ENCODE peak calls at places on chromosomes 3 and 15, in four cellular contexts. N is psoas muscle, G is left lung, J is natural killer cell. Z is an unnamed sample.

GRCh38 chr15:68379759-68380290 is 52.1 kb downstream of the ITGA11 start:
- ATAC-seq in N (no peak), G (no peak), J (no peak), Z (no peak)

GRCh38 chr15:97099040-97099439 is 768.5 kb downstream of the NR2F2 start:
- ATAC-seq in N (no peak), G (no peak), J (no peak), Z (no peak)

GRCh38 chr15:101710806-101711205 is 13.5 kb downstream of the TARS3 start:
- ATAC-seq in N (peak; percentile 63), G (peak; percentile 68), J (no peak), Z (no peak)

GRCh38 chr3:105032541-105032940 is 334.2 kb upstream of the ALCAM start:
- ATAC-seq in N (no peak), G (peak; percentile 71), J (no peak), Z (no peak)

GRCh38 chr3:16463119-16463518 is 50.4 kb downstream of the RFTN1 start:
- ATAC-seq in N (no peak), G (no peak), J (peak; percentile 6), Z (no peak)

GRCh38 chr3:14441240-14441919 is 39.0 kb downstream of the SLC6A6 start:
- ATAC-seq in N (peak; percentile 33), G (no peak), J (no peak), Z (no peak)

GRCh38 chr3:15327941-15328340 is 4.4 kb downstream of the SH3BP5 start:
- ATAC-seq in N (peak; percentile 69), G (peak; percentile 25), J (no peak), Z (peak; percentile 25)

GRCh38 chr3:123169492-123169929 is 32.2 kb upstream of the SEC22A start:
- ATAC-seq in N (no peak), G (no peak), J (no peak), Z (no peak)

GRCh38 chr3:46923559-46924350 is 46.2 kb downstream of the PTH1R start:
- ATAC-seq in N (peak; percentile 30), G (peak; percentile 43), J (peak; percentile 63), Z (peak; percentile 42)

GRCh38 chr3:187738089-187738399 is 7.2 kb downstream of the BCL6 start:
- ATAC-seq in N (no peak), G (no peak), J (no peak), Z (no peak)

GRCh38 chr3:13261104-13261800 is 158.9 kb downstream of the NUP210 start:
- ATAC-seq in N (no peak), G (no peak), J (no peak), Z (no peak)

GRCh38 chr15:95944856-95945255 is 385.6 kb upstream of the NR2F2 start:
- ATAC-seq in N (no peak), G (no peak), J (no peak), Z (no peak)

GRCh38 chr15:95946946-95947345 is 383.6 kb upstream of the NR2F2 start:
- ATAC-seq in N (no peak), G (no peak), J (no peak), Z (no peak)

GRCh38 chr15:95946241-95946640 is 384.3 kb upstream of the NR2F2 start:
- ATAC-seq in N (no peak), G (no peak), J (no peak), Z (no peak)

GRCh38 chr15:95940431-95940985 is 390.0 kb upstream of the NR2F2 start:
- ATAC-seq in N (no peak), G (no peak), J (no peak), Z (no peak)

GRCh38 chr15:95944193-95944592 is 386.3 kb upstream of the NR2F2 start:
- ATAC-seq in N (no peak), G (peak; percentile 31), J (no peak), Z (no peak)
- TF ChIP-seq CTCF in N (no peak), G (no peak), J (no peak), Z (no peak)

DNA sequence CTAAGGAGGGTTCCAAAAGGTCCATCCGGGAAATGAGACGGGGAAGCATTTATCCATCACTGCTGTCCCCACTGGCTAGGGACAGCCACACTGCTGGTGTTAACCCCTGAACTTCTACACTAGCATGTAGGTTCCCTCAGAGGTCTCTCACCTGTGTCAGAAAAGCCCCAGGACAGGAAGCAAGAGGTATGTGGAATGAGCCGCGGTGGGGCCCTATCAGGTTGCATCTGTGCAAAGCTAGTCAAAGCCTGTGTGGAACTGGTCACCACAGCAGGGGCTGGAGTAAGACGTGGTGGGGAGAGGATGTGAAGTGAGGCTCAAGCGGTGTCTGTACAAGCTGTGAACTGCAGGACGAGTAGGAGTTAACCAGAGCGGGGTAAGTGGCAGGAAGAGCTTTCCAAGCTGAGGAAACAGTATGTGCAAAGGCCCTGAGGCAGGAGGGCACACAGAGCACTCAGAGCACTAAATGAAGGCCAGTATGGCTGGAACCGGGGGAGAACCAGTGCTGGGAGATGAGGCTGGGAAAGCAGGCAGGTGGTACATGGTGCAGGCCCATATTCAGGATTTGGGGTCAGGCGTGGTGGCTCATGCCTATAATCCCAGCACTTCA is 57.8 kb downstream of the MEGF11 start:
- ATAC-seq in N (no peak), G (no peak), J (no peak), Z (no peak)
- TF ChIP-seq CTCF in N (no peak), G (no peak), J (no peak), Z (no peak)

GRCh38 chr15:40440300-40441011 is at the start of gene BAHD1:
- ATAC-seq in N (peak; percentile 93), G (peak; percentile 84), J (peak; percentile 83), Z (peak; percentile 95)
- TF ChIP-seq CTCF in N (no peak), G (peak; percentile 13), J (no peak), Z (no peak)

GRCh38 chr15:83657549-83657948 is 3.6 kb downstream of the ADAMTSL3 start:
- ATAC-seq in N (no peak), G (no peak), J (no peak), Z (no peak)
- TF ChIP-seq CTCF in N (no peak), G (no peak), J (no peak), Z (peak; percentile 27)

GRCh38 chr3:81490541-81491288 is 270.7 kb downstream of the GBE1 start:
- ATAC-seq in N (peak; percentile 73), G (peak; percentile 97), J (peak; percentile 68), Z (peak; percentile 47)
- TF ChIP-seq CTCF in N (peak; percentile 59), G (peak; percentile 72), J (peak; percentile 74), Z (peak; percentile 62)

GRCh38 chr15:79166311-79166955 is 75.9 kb upstream of the RASGRF1 start:
- ATAC-seq in N (no peak), G (no peak), J (no peak), Z (no peak)

GRCh38 chr15:79170256-79170664 is 79.7 kb upstream of the RASGRF1 start:
- ATAC-seq in N (peak; percentile 88), G (peak; percentile 38), J (no peak), Z (no peak)

GRCh38 chr15:79169531-79170123 is 79.0 kb upstream of the RASGRF1 start:
- ATAC-seq in N (peak; percentile 13), G (peak; percentile 45), J (no peak), Z (no peak)

GRCh38 chr15:79167776-79168175 is 77.2 kb upstream of the RASGRF1 start:
- ATAC-seq in N (no peak), G (no peak), J (no peak), Z (no peak)

GRCh38 chr15:79168922-79169322 is 78.3 kb upstream of the RASGRF1 start:
- ATAC-seq in N (peak; percentile 60), G (peak; percentile 53), J (no peak), Z (no peak)
- TF ChIP-seq CTCF in N (no peak), G (no peak), J (no peak), Z (no peak)

GRCh38 chr15:61769557-61769956 is 290.7 kb downstream of the VPS13C start:
- ATAC-seq in N (peak; percentile 74), G (no peak), J (no peak), Z (no peak)

GRCh38 chr15:61764141-61764540 is 296.1 kb downstream of the VPS13C start:
- ATAC-seq in N (peak; percentile 7), G (no peak), J (no peak), Z (no peak)

GRCh38 chr15:61764981-61765380 is 295.3 kb downstream of the VPS13C start:
- ATAC-seq in N (peak; percentile 63), G (no peak), J (no peak), Z (no peak)

GRCh38 chr15:61762682-61763081 is 297.6 kb downstream of the VPS13C start:
- ATAC-seq in N (no peak), G (no peak), J (no peak), Z (no peak)

DNA sequence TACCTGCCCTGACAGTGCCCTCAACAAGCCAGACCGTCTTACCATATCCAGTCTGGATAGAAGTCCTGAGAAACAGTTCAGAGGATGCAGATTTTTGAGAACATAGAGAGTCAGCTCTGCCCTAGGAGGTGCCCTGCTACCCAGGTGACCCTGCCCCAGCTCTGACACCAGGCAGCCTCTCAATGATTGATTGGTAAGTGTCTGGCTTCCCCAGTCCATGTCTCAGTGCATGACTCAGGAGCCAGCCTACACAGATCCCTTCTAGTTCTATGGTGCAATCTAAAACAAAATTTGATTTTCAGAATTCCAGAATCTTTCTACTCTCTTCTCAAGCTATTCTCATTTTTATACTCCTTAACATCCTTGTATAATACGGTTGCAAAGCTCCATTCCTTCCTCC is 292.1 kb downstream of the VPS13C start:
- ATAC-seq in N (peak; percentile 78), G (no peak), J (no peak), Z (no peak)
- TF ChIP-seq CTCF in N (no peak), G (no peak), J (no peak), Z (no peak)

DNA sequence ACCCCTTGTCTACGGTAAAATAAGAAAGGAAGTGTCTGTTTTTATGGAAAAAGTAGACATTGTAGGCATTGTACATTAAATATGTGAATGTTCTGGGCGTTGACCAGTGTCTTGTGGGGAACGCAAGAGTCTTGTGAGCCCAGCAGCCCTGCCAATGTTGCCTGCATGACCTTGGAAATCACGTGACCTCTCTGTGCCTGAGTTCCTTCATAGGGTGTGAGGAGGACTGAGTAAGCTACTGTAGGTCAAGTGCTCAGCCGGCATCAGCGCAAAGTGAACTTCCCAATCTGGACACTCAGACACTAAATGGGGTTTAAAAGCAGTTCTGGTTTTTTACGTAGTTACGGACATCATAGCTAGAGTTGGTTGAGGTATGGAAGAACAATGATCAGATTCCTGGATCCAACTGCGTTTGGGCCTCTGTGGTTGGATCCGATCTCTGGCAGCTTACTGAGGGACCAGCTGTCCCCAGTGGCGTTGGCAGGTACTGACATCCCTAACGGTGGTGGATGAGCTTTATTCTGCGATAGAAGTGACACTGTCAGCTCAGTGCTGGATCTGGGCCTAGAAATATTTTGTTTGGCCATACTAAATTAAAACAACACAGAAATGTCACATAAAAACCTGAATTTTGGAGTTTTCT is 63.8 kb downstream of the SPSB4 start:
- ATAC-seq in N (peak; percentile 76), G (no peak), J (no peak), Z (peak; percentile 49)
- TF ChIP-seq CTCF in N (peak; percentile 32), G (peak; percentile 18), J (no peak), Z (no peak)

GRCh38 chr3:142981901-142982773 is 18.7 kb upstream of the PAQR9 start:
- ATAC-seq in N (no peak), G (no peak), J (no peak), Z (no peak)
- TF ChIP-seq CTCF in N (no peak), G (no peak), J (no peak), Z (no peak)